ENCODE peak calls at places on chromosomes 4 and X, in five cellular contexts. Q, V, P, F and B are unnamed samples. For H3K4me1, the result is how much of the 10 kb centered on the place peaks cover.

GRCh38 chr4:83974111-83974789 is 438.3 kb downstream of the GPAT3 start:
- DNase-seq in V (no peak), P (peak), F (no peak), Q (no peak), B (no peak)

GRCh38 chrX:30620980-30621716 is 32.1 kb upstream of the GK start:
- DNase-seq in P (peak), V (no peak), F (peak), Q (no peak), B (peak)

GRCh38 chr4:36651253-36651652 is 369.8 kb downstream of the DTHD1 start:
- DNase-seq in F (no peak), V (no peak), P (no peak), Q (no peak), B (no peak)

GRCh38 chr4:139675651-139676050 is 10.0 kb downstream of the MGST2 start:
- DNase-seq in V (peak), P (no peak), Q (no peak), F (no peak), B (no peak)

GRCh38 chr4:54548098-54548620 is 109.6 kb upstream of the KIT start:
- DNase-seq in F (no peak), Q (no peak), P (no peak), V (no peak), B (no peak)

GRCh38 chr4:168868044-168868855 is 141.8 kb downstream of the CBR4 start:
- DNase-seq in F (peak), Q (no peak), P (peak), V (no peak), B (no peak)

GRCh38 chr4:174561556-174561955 is 39.3 kb upstream of the HPGD start:
- DNase-seq in V (no peak), F (no peak), Q (peak), P (no peak), B (no peak)

GRCh38 chr4:19941434-19941833 is 310.3 kb upstream of the SLIT2 start:
- DNase-seq in V (no peak), Q (no peak), F (peak), P (no peak), B (no peak)

GRCh38 chr4:109947457-109947856 is 34.8 kb downstream of the EGF start:
- DNase-seq in V (no peak), Q (no peak), F (peak), P (peak), B (no peak)

GRCh38 chr4:174522183-174523002 is at the start of gene HPGD:
- DNase-seq in V (no peak), Q (peak), F (peak), P (peak), B (peak)

GRCh38 chr4:119656342-119656741 is 27.7 kb upstream of the PDE5A start:
- DNase-seq in P (no peak), F (no peak), Q (no peak), V (no peak), B (no peak)

GRCh38 chr4:28082686-28083390 is 1222.2 kb downstream of the STIM2 start:
- DNase-seq in F (no peak), Q (no peak), P (no peak), V (no peak), B (no peak)
- H2AFZ ChIP-seq in F (no peak), Q (no peak), P (no peak), V (no peak), B (no peak)

GRCh38 chr4:52204921-52205320 is 153.8 kb downstream of the SPATA18 start:
- DNase-seq in F (no peak), P (no peak), V (peak), Q (no peak), B (no peak)
- H3K4me1 ChIP-seq in F (under half), P (under half), V (under half), Q (under half), B (under half)

DNA sequence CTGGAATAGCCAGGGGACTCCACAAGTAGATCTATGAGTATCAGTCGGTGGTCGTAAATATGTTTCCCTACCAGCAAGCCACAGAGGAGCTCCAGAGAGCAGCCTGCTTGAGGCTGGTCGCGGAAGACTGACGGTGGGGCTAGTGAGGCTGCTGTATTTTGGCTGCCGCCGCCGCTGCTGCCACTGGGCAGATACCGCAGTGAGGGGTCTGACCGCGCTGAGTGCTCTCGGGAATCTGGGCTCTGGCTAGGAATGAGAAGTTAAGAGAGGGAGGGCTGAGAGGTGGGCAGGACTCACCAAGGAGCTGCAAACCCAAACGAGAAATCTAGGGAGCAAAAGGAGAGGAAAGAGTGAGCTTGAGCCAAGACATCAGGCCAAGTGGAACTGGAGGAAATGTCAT is at the start of gene EXOC1L:
- DNase-seq in F (peak), P (peak), V (peak), Q (peak), B (peak)
- H2AFZ ChIP-seq in F (peak), P (peak), V (peak), Q (peak), B (peak)

GRCh38 chr4:11149612-11150259 is 279.0 kb downstream of the HS3ST1 start:
- DNase-seq in P (no peak), F (no peak), V (no peak), Q (no peak), B (no peak)

GRCh38 chr4:11151500-11151899 is 277.2 kb downstream of the HS3ST1 start:
- DNase-seq in F (no peak), P (no peak), V (no peak), Q (no peak), B (no peak)

DNA sequence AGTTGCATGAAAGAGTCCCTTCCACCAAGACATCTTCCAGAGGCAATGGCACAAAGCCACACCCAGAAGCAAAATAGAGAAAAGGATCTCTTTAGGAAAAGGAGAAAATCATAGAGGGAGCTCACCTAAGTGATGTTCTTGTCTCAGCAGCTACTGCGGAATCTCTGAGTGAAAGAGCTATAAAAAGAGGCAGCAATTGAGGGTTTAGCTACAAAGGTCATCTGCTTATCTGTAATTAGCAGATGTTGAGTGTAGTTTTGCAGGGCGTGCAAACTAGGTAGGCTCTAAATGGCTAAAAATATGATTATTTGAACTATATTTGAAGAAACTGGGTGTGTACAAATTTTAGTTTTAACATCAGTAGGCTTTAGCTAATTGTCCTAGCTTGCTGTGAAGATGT is 276.0 kb downstream of the HS3ST1 start:
- DNase-seq in F (no peak), V (no peak), Q (no peak), P (no peak), B (peak)
- H3K4me1 ChIP-seq in F (under half), V (under half), Q (half or more), P (under half), B (under half)